ENCODE peak calls at places on chromosomes 13 and 19, in four cellular contexts. M is HepG2, W is K562, E is GM12878. N is an unnamed sample.

GRCh38 chr13:98279473-98280175 is 102.6 kb upstream of the RNF113B start:
- DNase-seq in W (no peak), E (peak), M (no peak), N (no peak)

GRCh38 chr19:6890938-6891337 is 3.6 kb downstream of the ADGRE1 start:
- DNase-seq in E (no peak), W (no peak), M (no peak), N (no peak)

GRCh38 chr13:53788286-53788685 is 759.7 kb downstream of the OLFM4 start:
- DNase-seq in E (no peak), W (no peak), M (no peak), N (no peak)

GRCh38 chr19:30144242-30144758 is 202.3 kb downstream of the URI1 start:
- DNase-seq in E (no peak), W (no peak), M (no peak), N (no peak)

GRCh38 chr13:25249001-25249543 is 38.2 kb downstream of the MTMR6 start:
- DNase-seq in W (peak), E (peak), M (peak), N (peak)

GRCh38 chr13:50844181-50844875 is 836 bp upstream of the DLEU7 start:
- DNase-seq in M (no peak), E (no peak), W (no peak), N (no peak)

GRCh38 chr19:42455621-42456081 is 12.9 kb upstream of the CXCL17 start:
- DNase-seq in W (no peak), E (no peak), M (no peak), N (no peak)

GRCh38 chr13:37141011-37141410 is 35.5 kb upstream of the CSNK1A1L start:
- DNase-seq in E (no peak), W (no peak), M (no peak), N (no peak)

GRCh38 chr19:56942749-56943148 is 102.2 kb upstream of the PEG3 start:
- DNase-seq in W (peak), M (no peak), E (no peak), N (no peak)

GRCh38 chr19:49106648-49107135 is 7.5 kb upstream of the LIN7B start:
- DNase-seq in M (peak), W (peak), E (no peak), N (peak)

GRCh38 chr13:42215578-42216421 is 56.2 kb upstream of the AKAP11 start:
- DNase-seq in E (peak), W (peak), M (peak), N (peak)

GRCh38 chr19:10468133-10468532 is 35.0 kb downstream of the KEAP1 start:
- DNase-seq in W (no peak), E (no peak), M (no peak), N (no peak)

GRCh38 chr13:51912091-51912490 is 50.3 kb downstream of the CCDC70 start:
- DNase-seq in E (no peak), M (no peak), W (no peak), N (no peak)

GRCh38 chr13:99119686-99120085 is 81.0 kb upstream of the UBAC2 start:
- DNase-seq in W (no peak), E (no peak), M (no peak), N (no peak)

GRCh38 chr13:102198418-102199322 is 203.2 kb downstream of the FGF14 start:
- DNase-seq in W (no peak), M (no peak), E (no peak), N (no peak)

GRCh38 chr13:19864339-19865309 is 1.2 kb upstream of the ZMYM5 start:
- DNase-seq in W (peak), E (no peak), M (no peak), N (peak)

GRCh38 chr13:106109391-106109791 is 426.1 kb downstream of the EFNB2 start:
- DNase-seq in E (no peak), W (no peak), M (no peak), N (no peak)

DNA sequence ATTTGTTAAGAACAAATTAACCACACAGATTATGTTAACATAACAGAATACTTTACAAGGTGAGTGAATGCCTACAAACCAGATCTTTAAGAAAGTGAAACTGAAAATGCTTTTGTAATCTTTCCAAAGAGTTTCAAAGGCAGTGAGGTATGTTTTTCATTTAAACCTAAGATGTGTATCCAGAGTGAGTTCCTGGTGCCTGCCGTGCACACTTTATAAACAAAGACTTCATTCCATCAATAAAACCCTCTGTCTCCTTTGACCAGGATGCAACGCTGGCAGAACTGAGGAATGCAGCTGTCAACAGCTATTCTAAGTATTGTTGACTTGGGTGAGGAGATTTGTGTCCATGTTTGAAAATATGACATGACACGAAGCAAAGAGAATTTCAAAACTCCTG is 344.6 kb downstream of the DNAJC15 start:
- DNase-seq in M (no peak), W (no peak), E (no peak), N (no peak)
- TF ChIP-seq NR2C2 in M (no peak), W (no peak), E (no peak), N (no peak)

DNA sequence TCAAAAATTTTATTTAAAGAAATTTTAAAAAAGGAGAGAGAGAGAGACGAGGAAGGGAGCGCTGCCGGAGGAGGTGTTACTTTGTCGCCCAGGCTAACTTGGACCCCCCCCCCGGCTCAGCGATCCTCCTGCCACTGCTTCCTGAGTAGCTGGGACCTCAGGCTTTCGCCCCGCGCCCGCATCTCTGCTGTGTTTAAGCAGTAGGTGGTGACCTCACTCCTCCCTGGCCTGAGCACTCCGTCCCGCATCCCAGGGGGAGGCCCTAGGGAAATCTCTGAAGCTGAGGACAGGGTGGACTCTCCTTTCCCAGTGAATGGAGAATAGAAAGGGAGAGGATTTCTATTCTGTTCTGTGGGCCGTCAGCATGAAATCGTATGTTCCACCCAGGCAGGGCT is 481 bp upstream of the ZNF845 start:
- DNase-seq in M (no peak), E (no peak), W (peak), N (peak)
- TF ChIP-seq TCF7 in M (no peak), E (no peak), W (no peak), N (no peak)

DNA sequence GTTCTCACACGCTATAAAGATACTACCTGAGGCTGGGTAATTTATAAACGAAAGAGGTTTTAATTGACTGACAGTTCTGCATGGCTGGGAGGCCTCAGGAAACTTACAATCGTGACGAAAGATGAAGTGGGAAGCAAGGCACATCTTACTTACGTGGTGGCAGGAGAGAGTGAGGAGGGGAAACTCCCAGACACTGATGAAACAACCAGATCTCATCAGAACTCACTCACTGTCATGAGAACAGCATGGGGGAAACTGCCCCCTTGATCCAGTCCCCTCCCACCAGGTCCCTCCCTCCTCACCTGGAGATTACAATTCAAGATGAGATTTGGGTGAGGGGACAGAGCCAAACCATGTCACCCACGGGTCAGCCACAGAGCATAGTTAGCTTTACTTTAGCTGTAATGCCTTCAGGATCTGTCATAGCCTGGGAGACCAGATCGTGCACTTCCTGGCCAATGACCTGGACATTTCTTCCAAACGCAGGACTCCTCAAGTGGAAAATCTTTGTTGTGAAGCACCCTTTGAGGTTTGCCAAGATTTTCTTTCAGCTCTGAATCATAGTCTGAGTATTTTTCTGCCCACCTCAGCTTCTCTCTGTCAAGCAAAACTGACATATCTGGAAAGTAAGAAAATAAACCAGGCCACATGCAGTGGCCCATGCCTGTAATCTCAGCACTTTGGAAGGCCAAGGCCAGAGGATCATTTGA is 25.2 kb upstream of the HIF3A start:
- DNase-seq in W (no peak), M (no peak), E (no peak), N (no peak)
- TF ChIP-seq NR2C2 in W (no peak), M (no peak), E (no peak), N (no peak)

GRCh38 chr19:14957464-14957863 is 16.2 kb downstream of the OR7C2 start:
- DNase-seq in W (no peak), E (no peak), M (no peak), N (no peak)
- TF ChIP-seq TCF7 in W (no peak), E (no peak), M (no peak), N (no peak)